ENCODE peak calls at places on chromosomes 12 and 14, in ten cellular contexts. One of them, this sample, is unnamed.

GRCh38 chr14:97538749-97539388 is 741.7 kb downstream of the VRK1 start:
- DNase-seq in sigmoid colon: no peak
- DNase-seq in transverse colon: no peak
- DNase-seq in suprapubic skin: no peak
- DNase-seq in endothelial cell of umbilical vein: no peak
- DNase-seq in upper lobe of left lung: no peak
- DNase-seq in stomach: no peak
- DNase-seq in HCT116: no peak
- DNase-seq in vagina: no peak
- DNase-seq in breast epithelium: no peak
- DNase-seq in this sample: no peak

GRCh38 chr12:53538209-53538689 is 31.0 kb upstream of the NPFF start:
- DNase-seq in HCT116: no peak
- DNase-seq in upper lobe of left lung: no peak
- DNase-seq in breast epithelium: peak; percentile 31
- DNase-seq in sigmoid colon: peak; percentile 73
- DNase-seq in suprapubic skin: no peak
- DNase-seq in transverse colon: peak; percentile 48
- DNase-seq in stomach: no peak
- DNase-seq in endothelial cell of umbilical vein: peak; percentile 50
- DNase-seq in vagina: no peak
- DNase-seq in this sample: no peak

GRCh38 chr12:54240971-54241588 is 38.8 kb downstream of the CBX5 start:
- DNase-seq in stomach: no peak
- DNase-seq in suprapubic skin: no peak
- DNase-seq in breast epithelium: no peak
- DNase-seq in transverse colon: no peak
- DNase-seq in endothelial cell of umbilical vein: no peak
- DNase-seq in vagina: no peak
- DNase-seq in upper lobe of left lung: no peak
- DNase-seq in HCT116: no peak
- DNase-seq in sigmoid colon: no peak
- DNase-seq in this sample: no peak

GRCh38 chr12:47763481-47764344 is 5.0 kb upstream of the RAPGEF3 start:
- DNase-seq in upper lobe of left lung: no peak
- DNase-seq in breast epithelium: no peak
- DNase-seq in transverse colon: no peak
- DNase-seq in HCT116: no peak
- DNase-seq in vagina: no peak
- DNase-seq in stomach: no peak
- DNase-seq in endothelial cell of umbilical vein: no peak
- DNase-seq in sigmoid colon: no peak
- DNase-seq in suprapubic skin: no peak
- DNase-seq in this sample: no peak

GRCh38 chr14:73428354-73428824 is 30.0 kb downstream of the NUMB start:
- DNase-seq in transverse colon: no peak
- DNase-seq in sigmoid colon: no peak
- DNase-seq in endothelial cell of umbilical vein: peak; percentile 32
- DNase-seq in suprapubic skin: no peak
- DNase-seq in upper lobe of left lung: peak; percentile 58
- DNase-seq in breast epithelium: no peak
- DNase-seq in stomach: peak; percentile 32
- DNase-seq in vagina: no peak
- DNase-seq in HCT116: no peak
- DNase-seq in this sample: no peak

GRCh38 chr12:95653761-95654546 is 102.7 kb upstream of the USP44 start:
- DNase-seq in upper lobe of left lung: peak; percentile 31
- DNase-seq in stomach: no peak
- DNase-seq in endothelial cell of umbilical vein: peak; percentile 73
- DNase-seq in sigmoid colon: no peak
- DNase-seq in vagina: no peak
- DNase-seq in suprapubic skin: no peak
- DNase-seq in HCT116: peak; percentile 13
- DNase-seq in transverse colon: no peak
- DNase-seq in breast epithelium: no peak
- DNase-seq in this sample: no peak

GRCh38 chr14:58765375-58765774 is 127.6 kb downstream of the DACT1 start:
- DNase-seq in stomach: no peak
- DNase-seq in vagina: no peak
- DNase-seq in endothelial cell of umbilical vein: no peak
- DNase-seq in upper lobe of left lung: no peak
- DNase-seq in sigmoid colon: no peak
- DNase-seq in transverse colon: no peak
- DNase-seq in breast epithelium: no peak
- DNase-seq in HCT116: no peak
- DNase-seq in suprapubic skin: no peak
- DNase-seq in this sample: no peak

GRCh38 chr14:64221604-64222003 is 72.6 kb downstream of the ESR2 start:
- DNase-seq in breast epithelium: no peak
- DNase-seq in stomach: peak; percentile 77
- DNase-seq in suprapubic skin: no peak
- DNase-seq in sigmoid colon: no peak
- DNase-seq in transverse colon: no peak
- DNase-seq in HCT116: no peak
- DNase-seq in upper lobe of left lung: peak; percentile 40
- DNase-seq in vagina: no peak
- DNase-seq in endothelial cell of umbilical vein: no peak
- DNase-seq in this sample: no peak

GRCh38 chr12:133180669-133181068 is 626 bp upstream of the ZNF268 start:
- DNase-seq in stomach: no peak
- DNase-seq in HCT116: no peak
- DNase-seq in breast epithelium: no peak
- DNase-seq in suprapubic skin: no peak
- DNase-seq in vagina: no peak
- DNase-seq in transverse colon: no peak
- DNase-seq in endothelial cell of umbilical vein: no peak
- DNase-seq in upper lobe of left lung: no peak
- DNase-seq in sigmoid colon: no peak
- DNase-seq in this sample: no peak

DNA sequence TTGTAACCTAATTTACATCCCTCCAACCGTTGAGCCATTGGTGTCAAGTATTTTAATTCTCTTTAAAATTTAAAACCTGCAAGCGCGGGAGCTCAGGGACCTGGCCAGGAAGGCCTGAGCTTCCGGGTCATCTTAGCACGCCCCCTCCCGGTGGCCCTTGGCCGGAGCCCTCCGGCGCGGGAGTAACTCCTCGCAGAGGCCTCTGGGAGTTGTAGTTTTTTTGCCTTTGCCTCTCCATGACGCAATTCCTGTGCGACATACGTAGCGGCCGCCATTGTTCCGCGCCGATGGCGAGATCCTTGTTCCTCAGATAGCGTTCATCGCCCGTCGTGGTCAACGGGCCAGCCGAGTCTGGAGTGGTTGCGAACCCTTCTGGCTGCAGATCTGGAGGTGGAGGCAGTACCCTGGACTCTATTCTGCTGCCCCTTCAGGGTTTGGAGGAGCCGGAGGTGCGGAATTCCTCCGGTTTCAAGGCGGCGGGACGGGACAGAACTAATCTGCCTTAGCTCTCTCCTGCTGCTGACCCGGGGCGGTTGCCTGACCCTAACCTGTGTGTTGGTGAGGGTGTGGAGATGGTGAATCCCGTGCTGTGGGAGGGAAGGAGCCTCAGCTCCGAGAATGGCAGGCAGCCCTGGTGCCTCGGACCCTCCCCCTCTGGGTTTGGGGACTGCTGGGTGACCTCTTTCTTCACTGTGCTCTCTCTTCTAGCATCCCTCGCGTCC is at the start of gene ZNF268:
- DNase-seq in transverse colon: peak; percentile 94
- DNase-seq in endothelial cell of umbilical vein: peak; percentile 91
- DNase-seq in HCT116: peak; percentile 85
- DNase-seq in sigmoid colon: peak; percentile 94
- DNase-seq in upper lobe of left lung: peak; percentile 91
- DNase-seq in breast epithelium: peak; percentile 77
- DNase-seq in suprapubic skin: peak; percentile 92
- DNase-seq in vagina: no peak
- DNase-seq in stomach: peak; percentile 94
- DNase-seq in this sample: peak; percentile 95
- TF ChIP-seq POLR2A in transverse colon: peak; percentile 55
- TF ChIP-seq POLR2A in endothelial cell of umbilical vein: peak; percentile 77
- TF ChIP-seq POLR2A in HCT116: no peak
- TF ChIP-seq POLR2A in sigmoid colon: no peak
- TF ChIP-seq POLR2A in upper lobe of left lung: no peak
- TF ChIP-seq POLR2A in breast epithelium: no peak
- TF ChIP-seq POLR2A in suprapubic skin: no peak
- TF ChIP-seq POLR2A in vagina: no peak
- TF ChIP-seq POLR2A in stomach: no peak
- TF ChIP-seq POLR2A in this sample: no peak

GRCh38 chr12:48956279-48957140 is 777 bp downstream of the ARF3 start:
- DNase-seq in vagina: no peak
- DNase-seq in transverse colon: peak; percentile 84
- DNase-seq in sigmoid colon: peak; percentile 94
- DNase-seq in breast epithelium: peak; percentile 86
- DNase-seq in upper lobe of left lung: peak; percentile 92
- DNase-seq in endothelial cell of umbilical vein: peak; percentile 96
- DNase-seq in stomach: peak; percentile 59
- DNase-seq in suprapubic skin: peak; percentile 93
- DNase-seq in HCT116: peak; percentile 93
- DNase-seq in this sample: peak; percentile 83
- TF ChIP-seq POLR2AphosphoS5 in vagina: no peak
- TF ChIP-seq POLR2AphosphoS5 in transverse colon: peak; percentile 35
- TF ChIP-seq POLR2AphosphoS5 in sigmoid colon: no peak
- TF ChIP-seq POLR2AphosphoS5 in breast epithelium: no peak
- TF ChIP-seq POLR2AphosphoS5 in upper lobe of left lung: peak; percentile 53
- TF ChIP-seq POLR2AphosphoS5 in endothelial cell of umbilical vein: no peak
- TF ChIP-seq POLR2AphosphoS5 in stomach: no peak
- TF ChIP-seq POLR2AphosphoS5 in suprapubic skin: no peak
- TF ChIP-seq POLR2AphosphoS5 in HCT116: no peak
- TF ChIP-seq POLR2AphosphoS5 in this sample: peak; percentile 47

GRCh38 chr12:6685814-6686213 is 3.4 kb downstream of the ZNF384 start:
- DNase-seq in breast epithelium: no peak
- DNase-seq in stomach: no peak
- DNase-seq in suprapubic skin: no peak
- DNase-seq in vagina: no peak
- DNase-seq in upper lobe of left lung: no peak
- DNase-seq in HCT116: no peak
- DNase-seq in endothelial cell of umbilical vein: no peak
- DNase-seq in sigmoid colon: no peak
- DNase-seq in transverse colon: no peak
- DNase-seq in this sample: no peak

GRCh38 chr12:6692888-6693287 is 3.7 kb upstream of the ZNF384 start:
- DNase-seq in stomach: no peak
- DNase-seq in vagina: no peak
- DNase-seq in suprapubic skin: no peak
- DNase-seq in sigmoid colon: no peak
- DNase-seq in upper lobe of left lung: no peak
- DNase-seq in endothelial cell of umbilical vein: no peak
- DNase-seq in transverse colon: no peak
- DNase-seq in breast epithelium: no peak
- DNase-seq in HCT116: no peak
- DNase-seq in this sample: peak; percentile 37

GRCh38 chr12:6688543-6688999 is 604 bp downstream of the ZNF384 start:
- DNase-seq in transverse colon: peak; percentile 71
- DNase-seq in breast epithelium: peak; percentile 26
- DNase-seq in vagina: no peak
- DNase-seq in upper lobe of left lung: peak; percentile 35
- DNase-seq in suprapubic skin: no peak
- DNase-seq in stomach: peak; percentile 49
- DNase-seq in HCT116: no peak
- DNase-seq in endothelial cell of umbilical vein: no peak
- DNase-seq in sigmoid colon: no peak
- DNase-seq in this sample: peak; percentile 89

GRCh38 chr12:6691473-6691872 is 2.3 kb upstream of the ZNF384 start:
- DNase-seq in suprapubic skin: no peak
- DNase-seq in transverse colon: no peak
- DNase-seq in sigmoid colon: no peak
- DNase-seq in vagina: no peak
- DNase-seq in upper lobe of left lung: peak; percentile 60
- DNase-seq in breast epithelium: no peak
- DNase-seq in stomach: no peak
- DNase-seq in HCT116: no peak
- DNase-seq in endothelial cell of umbilical vein: no peak
- DNase-seq in this sample: peak; percentile 30

DNA sequence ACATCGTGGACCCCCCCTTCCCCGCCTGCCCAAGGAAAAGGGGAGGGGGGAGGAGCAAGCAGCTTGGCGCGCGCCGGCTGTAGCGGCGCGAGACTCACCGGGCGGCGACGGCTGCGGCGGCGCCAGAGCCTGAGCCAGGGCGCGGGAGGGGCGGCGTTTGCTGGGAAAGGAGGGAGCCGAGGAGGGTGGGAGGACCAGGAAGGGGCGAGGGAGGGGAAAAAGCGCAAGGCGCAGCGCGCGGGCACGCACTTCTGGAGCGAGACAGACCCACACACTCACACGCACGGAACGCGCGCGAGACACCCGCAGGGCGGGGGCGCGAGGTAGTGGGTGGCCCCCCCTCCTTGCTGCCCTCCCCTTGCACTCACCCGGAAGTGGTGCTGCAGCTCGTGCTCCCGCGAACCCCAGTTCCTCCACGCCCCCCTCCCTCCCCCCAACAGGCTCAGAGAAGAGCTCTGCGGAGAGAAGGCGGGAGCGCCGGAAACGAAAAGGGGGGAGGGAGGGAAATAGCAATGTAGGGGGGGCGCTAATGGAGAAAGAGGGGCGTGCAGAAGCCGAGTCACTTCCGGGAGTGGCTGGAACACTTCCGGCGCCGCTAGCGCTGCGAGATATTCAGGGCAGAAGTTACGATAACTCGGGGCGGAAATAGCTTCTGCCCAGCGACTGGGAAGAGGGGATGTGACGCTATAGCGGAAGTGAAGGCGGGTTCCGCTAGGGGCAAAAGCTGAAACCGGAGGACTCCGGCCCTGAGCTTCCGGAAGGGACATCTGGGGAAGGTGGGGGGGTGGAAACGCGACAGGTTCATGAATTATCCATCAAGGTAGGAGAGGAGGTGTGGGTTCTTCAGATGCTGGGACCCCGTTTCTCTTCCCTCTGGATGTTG is at the start of gene ZNF384:
- DNase-seq in upper lobe of left lung: peak; percentile 97
- DNase-seq in suprapubic skin: peak; percentile 98
- DNase-seq in sigmoid colon: peak; percentile 99
- DNase-seq in transverse colon: peak; percentile 98
- DNase-seq in breast epithelium: peak; percentile 97
- DNase-seq in endothelial cell of umbilical vein: peak; percentile 98
- DNase-seq in stomach: peak; percentile 97
- DNase-seq in vagina: peak; percentile 99
- DNase-seq in HCT116: peak; percentile 98
- DNase-seq in this sample: peak; percentile 98
- TF ChIP-seq CTCF in upper lobe of left lung: peak; percentile 51
- TF ChIP-seq CTCF in suprapubic skin: peak; percentile 29
- TF ChIP-seq CTCF in sigmoid colon: no peak
- TF ChIP-seq CTCF in transverse colon: no peak
- TF ChIP-seq CTCF in breast epithelium: peak; percentile 76
- TF ChIP-seq CTCF in endothelial cell of umbilical vein: peak; percentile 3
- TF ChIP-seq CTCF in stomach: no peak
- TF ChIP-seq CTCF in vagina: peak; percentile 38
- TF ChIP-seq CTCF in HCT116: peak; percentile 13
- TF ChIP-seq CTCF in this sample: peak; percentile 50

DNA sequence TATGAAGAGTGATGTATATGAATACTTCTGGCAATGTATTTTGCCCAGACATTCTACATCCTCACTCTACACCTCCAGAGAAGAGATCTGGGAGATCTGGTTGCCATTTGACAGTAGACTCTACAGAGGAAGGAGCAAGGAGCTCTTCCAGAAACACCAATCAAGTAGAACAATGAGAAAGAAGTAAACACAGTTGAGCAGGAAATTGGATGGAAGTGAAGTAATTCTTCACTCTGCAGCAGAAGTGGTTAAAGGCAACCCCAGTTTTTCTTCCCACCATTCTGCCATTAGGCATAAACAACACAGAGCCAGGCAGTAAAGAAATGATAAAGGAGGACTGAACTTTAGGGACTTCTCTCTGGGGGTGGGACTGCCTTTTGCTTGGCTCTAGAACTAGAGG is 48.5 kb upstream of the PRICKLE1 start:
- DNase-seq in upper lobe of left lung: no peak
- DNase-seq in transverse colon: no peak
- DNase-seq in vagina: no peak
- DNase-seq in breast epithelium: no peak
- DNase-seq in suprapubic skin: no peak
- DNase-seq in endothelial cell of umbilical vein: peak; percentile 89
- DNase-seq in HCT116: no peak
- DNase-seq in stomach: no peak
- DNase-seq in sigmoid colon: no peak
- DNase-seq in this sample: no peak
- TF ChIP-seq POLR2A in upper lobe of left lung: no peak
- TF ChIP-seq POLR2A in transverse colon: no peak
- TF ChIP-seq POLR2A in vagina: no peak
- TF ChIP-seq POLR2A in breast epithelium: no peak
- TF ChIP-seq POLR2A in suprapubic skin: no peak
- TF ChIP-seq POLR2A in endothelial cell of umbilical vein: no peak
- TF ChIP-seq POLR2A in HCT116: no peak
- TF ChIP-seq POLR2A in stomach: no peak
- TF ChIP-seq POLR2A in sigmoid colon: no peak
- TF ChIP-seq POLR2A in this sample: no peak